ENCODE peak calls at places on chromosomes 1 and 21, in six cellular contexts. One of them, this sample, is unnamed.

GRCh38 chr1:113835686-113836290 is 23.5 kb upstream of the RSBN1 start:
- DNase-seq in tibial nerve: peak; percentile 27
- DNase-seq in esophagus squamous epithelium: no peak
- DNase-seq in right lobe of liver: no peak
- DNase-seq in ovary: no peak
- DNase-seq in cardiac muscle cell: peak; percentile 75
- DNase-seq in this sample: no peak

GRCh38 chr1:3009556-3009955 is 11.7 kb upstream of the ACTRT2 start:
- DNase-seq in tibial nerve: no peak
- DNase-seq in esophagus squamous epithelium: no peak
- DNase-seq in right lobe of liver: no peak
- DNase-seq in ovary: no peak
- DNase-seq in cardiac muscle cell: no peak
- DNase-seq in this sample: no peak

GRCh38 chr1:14724697-14725096 is 126.2 kb downstream of the KAZN start:
- DNase-seq in tibial nerve: no peak
- DNase-seq in esophagus squamous epithelium: no peak
- DNase-seq in right lobe of liver: no peak
- DNase-seq in ovary: no peak
- DNase-seq in cardiac muscle cell: no peak
- DNase-seq in this sample: no peak

GRCh38 chr21:33402011-33402979 is 918 bp upstream of the IFNGR2 start:
- DNase-seq in tibial nerve: peak; percentile 69
- DNase-seq in esophagus squamous epithelium: no peak
- DNase-seq in right lobe of liver: peak; percentile 68
- DNase-seq in ovary: peak; percentile 58
- DNase-seq in cardiac muscle cell: peak; percentile 89
- DNase-seq in this sample: peak; percentile 87

GRCh38 chr1:165911609-165912281 is 84.3 kb downstream of the UCK2 start:
- DNase-seq in tibial nerve: no peak
- DNase-seq in esophagus squamous epithelium: no peak
- DNase-seq in right lobe of liver: peak; percentile 33
- DNase-seq in ovary: no peak
- DNase-seq in cardiac muscle cell: no peak
- DNase-seq in this sample: no peak

GRCh38 chr1:205263580-205264190 is 35.9 kb downstream of the TMCC2 start:
- DNase-seq in tibial nerve: no peak
- DNase-seq in esophagus squamous epithelium: no peak
- DNase-seq in right lobe of liver: no peak
- DNase-seq in ovary: no peak
- DNase-seq in cardiac muscle cell: peak; percentile 71
- DNase-seq in this sample: no peak

GRCh38 chr1:28437924-28438699 is 67.7 kb upstream of the RCC1 start:
- DNase-seq in tibial nerve: peak; percentile 61
- DNase-seq in esophagus squamous epithelium: peak; percentile 21
- DNase-seq in right lobe of liver: peak; percentile 87
- DNase-seq in ovary: peak; percentile 41
- DNase-seq in cardiac muscle cell: peak; percentile 97
- DNase-seq in this sample: peak; percentile 85

GRCh38 chr1:193486671-193487229 is 300.3 kb upstream of the B3GALT2 start:
- DNase-seq in tibial nerve: no peak
- DNase-seq in esophagus squamous epithelium: no peak
- DNase-seq in right lobe of liver: no peak
- DNase-seq in ovary: no peak
- DNase-seq in cardiac muscle cell: peak; percentile 51
- DNase-seq in this sample: no peak

GRCh38 chr1:20380616-20381035 is 90.0 kb downstream of the VWA5B1 start:
- DNase-seq in tibial nerve: no peak
- DNase-seq in esophagus squamous epithelium: no peak
- DNase-seq in right lobe of liver: no peak
- DNase-seq in ovary: no peak
- DNase-seq in cardiac muscle cell: peak; percentile 64
- DNase-seq in this sample: no peak

GRCh38 chr1:58155418-58156123 is 391.0 kb downstream of the OMA1 start:
- DNase-seq in tibial nerve: no peak
- DNase-seq in esophagus squamous epithelium: no peak
- DNase-seq in right lobe of liver: peak; percentile 51
- DNase-seq in ovary: no peak
- DNase-seq in cardiac muscle cell: peak; percentile 11
- DNase-seq in this sample: no peak

GRCh38 chr1:240539700-240540414 is 72.1 kb downstream of the GREM2 start:
- DNase-seq in tibial nerve: no peak
- DNase-seq in esophagus squamous epithelium: no peak
- DNase-seq in right lobe of liver: no peak
- DNase-seq in ovary: no peak
- DNase-seq in cardiac muscle cell: no peak
- DNase-seq in this sample: no peak

GRCh38 chr1:225318706-225319575 is 108.9 kb downstream of the LBR start:
- DNase-seq in tibial nerve: peak; percentile 41
- DNase-seq in esophagus squamous epithelium: no peak
- DNase-seq in right lobe of liver: peak; percentile 65
- DNase-seq in ovary: no peak
- DNase-seq in cardiac muscle cell: peak; percentile 65
- DNase-seq in this sample: no peak

GRCh38 chr1:3903141-3904005 is 3.3 kb upstream of the C1orf174 start:
- DNase-seq in tibial nerve: no peak
- DNase-seq in esophagus squamous epithelium: no peak
- DNase-seq in right lobe of liver: peak; percentile 87
- DNase-seq in ovary: no peak
- DNase-seq in cardiac muscle cell: no peak
- DNase-seq in this sample: peak; percentile 62

GRCh38 chr1:58928514-58928913 is 144.7 kb upstream of the JUN start:
- DNase-seq in tibial nerve: no peak
- DNase-seq in esophagus squamous epithelium: no peak
- DNase-seq in right lobe of liver: no peak
- DNase-seq in ovary: no peak
- DNase-seq in cardiac muscle cell: no peak
- DNase-seq in this sample: no peak

GRCh38 chr1:167803358-167804217 is 81.8 kb downstream of the MPZL1 start:
- DNase-seq in tibial nerve: peak; percentile 95
- DNase-seq in esophagus squamous epithelium: peak; percentile 75
- DNase-seq in right lobe of liver: peak; percentile 91
- DNase-seq in ovary: peak; percentile 92
- DNase-seq in cardiac muscle cell: peak; percentile 97
- DNase-seq in this sample: peak; percentile 94

GRCh38 chr1:54574158-54574778 is 26.2 kb downstream of the ACOT11 start:
- DNase-seq in tibial nerve: no peak
- DNase-seq in esophagus squamous epithelium: no peak
- DNase-seq in right lobe of liver: no peak
- DNase-seq in ovary: no peak
- DNase-seq in cardiac muscle cell: no peak
- DNase-seq in this sample: no peak

GRCh38 chr1:2495026-2495425 is 18.9 kb downstream of the PLCH2 start:
- DNase-seq in tibial nerve: no peak
- DNase-seq in esophagus squamous epithelium: no peak
- DNase-seq in right lobe of liver: no peak
- DNase-seq in ovary: no peak
- DNase-seq in cardiac muscle cell: no peak
- DNase-seq in this sample: no peak

GRCh38 chr1:235597867-235598553 is 51.6 kb downstream of the GNG4 start:
- DNase-seq in tibial nerve: no peak
- DNase-seq in esophagus squamous epithelium: no peak
- DNase-seq in right lobe of liver: no peak
- DNase-seq in ovary: no peak
- DNase-seq in cardiac muscle cell: peak; percentile 68
- DNase-seq in this sample: no peak

GRCh38 chr1:24384251-24385090 is 29.1 kb downstream of the STPG1 start:
- DNase-seq in tibial nerve: no peak
- DNase-seq in esophagus squamous epithelium: no peak
- DNase-seq in right lobe of liver: peak; percentile 45
- DNase-seq in ovary: no peak
- DNase-seq in cardiac muscle cell: peak; percentile 37
- DNase-seq in this sample: no peak

GRCh38 chr1:234908571-234908970 is 220.1 kb downstream of the TOMM20 start:
- DNase-seq in tibial nerve: no peak
- DNase-seq in esophagus squamous epithelium: no peak
- DNase-seq in right lobe of liver: no peak
- DNase-seq in ovary: no peak
- DNase-seq in cardiac muscle cell: no peak
- DNase-seq in this sample: no peak

GRCh38 chr1:56120021-56120420 is 459.3 kb downstream of the PLPP3 start:
- DNase-seq in tibial nerve: no peak
- DNase-seq in esophagus squamous epithelium: no peak
- DNase-seq in right lobe of liver: no peak
- DNase-seq in ovary: no peak
- DNase-seq in cardiac muscle cell: no peak
- DNase-seq in this sample: no peak

GRCh38 chr21:41367598-41368360 is 6.0 kb downstream of the MX2 start:
- DNase-seq in tibial nerve: no peak
- DNase-seq in esophagus squamous epithelium: peak; percentile 6
- DNase-seq in right lobe of liver: no peak
- DNase-seq in ovary: no peak
- DNase-seq in cardiac muscle cell: peak; percentile 29
- DNase-seq in this sample: no peak

GRCh38 chr1:196136396-196136795 is 471.8 kb downstream of the KCNT2 start:
- DNase-seq in tibial nerve: no peak
- DNase-seq in esophagus squamous epithelium: no peak
- DNase-seq in right lobe of liver: no peak
- DNase-seq in ovary: no peak
- DNase-seq in cardiac muscle cell: no peak
- DNase-seq in this sample: no peak

GRCh38 chr1:21781971-21782867 is 730 bp downstream of the USP48 start:
- DNase-seq in tibial nerve: peak; percentile 41
- DNase-seq in esophagus squamous epithelium: no peak
- DNase-seq in right lobe of liver: peak; percentile 70
- DNase-seq in ovary: no peak
- DNase-seq in cardiac muscle cell: peak; percentile 70
- DNase-seq in this sample: peak; percentile 40

GRCh38 chr1:52707927-52708655 is 9.9 kb upstream of the COA7 start:
- DNase-seq in tibial nerve: no peak
- DNase-seq in esophagus squamous epithelium: no peak
- DNase-seq in right lobe of liver: no peak
- DNase-seq in ovary: no peak
- DNase-seq in cardiac muscle cell: peak; percentile 91
- DNase-seq in this sample: peak; percentile 76

GRCh38 chr1:26317612-26318337 is at the start of gene CD52:
- DNase-seq in tibial nerve: no peak
- DNase-seq in esophagus squamous epithelium: no peak
- DNase-seq in right lobe of liver: no peak
- DNase-seq in ovary: no peak
- DNase-seq in cardiac muscle cell: no peak
- DNase-seq in this sample: no peak

GRCh38 chr1:215635827-215636226 is 68.7 kb downstream of the KCTD3 start:
- DNase-seq in tibial nerve: no peak
- DNase-seq in esophagus squamous epithelium: no peak
- DNase-seq in right lobe of liver: peak; percentile 62
- DNase-seq in ovary: no peak
- DNase-seq in cardiac muscle cell: no peak
- DNase-seq in this sample: no peak

GRCh38 chr1:171798311-171798710 is 16.9 kb downstream of the METTL13 start:
- DNase-seq in tibial nerve: no peak
- DNase-seq in esophagus squamous epithelium: no peak
- DNase-seq in right lobe of liver: no peak
- DNase-seq in ovary: no peak
- DNase-seq in cardiac muscle cell: no peak
- DNase-seq in this sample: no peak

GRCh38 chr21:42495765-42496119 is 282 bp downstream of the RSPH1 start:
- DNase-seq in tibial nerve: peak; percentile 21
- DNase-seq in esophagus squamous epithelium: no peak
- DNase-seq in right lobe of liver: no peak
- DNase-seq in ovary: no peak
- DNase-seq in cardiac muscle cell: peak; percentile 30
- DNase-seq in this sample: no peak

GRCh38 chr1:193514397-193514796 is 328.0 kb upstream of the B3GALT2 start:
- DNase-seq in tibial nerve: no peak
- DNase-seq in esophagus squamous epithelium: no peak
- DNase-seq in right lobe of liver: no peak
- DNase-seq in ovary: no peak
- DNase-seq in cardiac muscle cell: no peak
- DNase-seq in this sample: no peak

GRCh38 chr21:23725576-23725975 is 1881.7 kb downstream of the MRPL39 start:
- DNase-seq in tibial nerve: no peak
- DNase-seq in esophagus squamous epithelium: no peak
- DNase-seq in right lobe of liver: no peak
- DNase-seq in ovary: no peak
- DNase-seq in cardiac muscle cell: no peak
- DNase-seq in this sample: no peak
- TF ChIP-seq CTCF in tibial nerve: no peak
- TF ChIP-seq CTCF in esophagus squamous epithelium: no peak
- TF ChIP-seq CTCF in right lobe of liver: no peak
- TF ChIP-seq CTCF in ovary: no peak
- TF ChIP-seq CTCF in cardiac muscle cell: no peak
- TF ChIP-seq CTCF in this sample: no peak

GRCh38 chr1:22855668-22856606 is 116.7 kb downstream of the LACTBL1 start:
- DNase-seq in tibial nerve: no peak
- DNase-seq in esophagus squamous epithelium: no peak
- DNase-seq in right lobe of liver: no peak
- DNase-seq in ovary: no peak
- DNase-seq in cardiac muscle cell: no peak
- DNase-seq in this sample: no peak
- H3K27me3 ChIP-seq in tibial nerve: no peaks in the 10 kb centered on the region
- H3K27me3 ChIP-seq in esophagus squamous epithelium: no peaks in the 10 kb centered on the region
- H3K27me3 ChIP-seq in right lobe of liver: no peaks in the 10 kb centered on the region
- H3K27me3 ChIP-seq in ovary: no peaks in the 10 kb centered on the region
- H3K27me3 ChIP-seq in cardiac muscle cell: no peaks in the 10 kb centered on the region
- H3K27me3 ChIP-seq in this sample: no peaks in the 10 kb centered on the region

GRCh38 chr1:6959491-6959890 is 174.2 kb downstream of the CAMTA1 start:
- DNase-seq in tibial nerve: no peak
- DNase-seq in esophagus squamous epithelium: no peak
- DNase-seq in right lobe of liver: no peak
- DNase-seq in ovary: no peak
- DNase-seq in cardiac muscle cell: no peak
- DNase-seq in this sample: no peak
- TF ChIP-seq CTCF in tibial nerve: no peak
- TF ChIP-seq CTCF in esophagus squamous epithelium: no peak
- TF ChIP-seq CTCF in right lobe of liver: no peak
- TF ChIP-seq CTCF in ovary: no peak
- TF ChIP-seq CTCF in cardiac muscle cell: no peak
- TF ChIP-seq CTCF in this sample: no peak

DNA sequence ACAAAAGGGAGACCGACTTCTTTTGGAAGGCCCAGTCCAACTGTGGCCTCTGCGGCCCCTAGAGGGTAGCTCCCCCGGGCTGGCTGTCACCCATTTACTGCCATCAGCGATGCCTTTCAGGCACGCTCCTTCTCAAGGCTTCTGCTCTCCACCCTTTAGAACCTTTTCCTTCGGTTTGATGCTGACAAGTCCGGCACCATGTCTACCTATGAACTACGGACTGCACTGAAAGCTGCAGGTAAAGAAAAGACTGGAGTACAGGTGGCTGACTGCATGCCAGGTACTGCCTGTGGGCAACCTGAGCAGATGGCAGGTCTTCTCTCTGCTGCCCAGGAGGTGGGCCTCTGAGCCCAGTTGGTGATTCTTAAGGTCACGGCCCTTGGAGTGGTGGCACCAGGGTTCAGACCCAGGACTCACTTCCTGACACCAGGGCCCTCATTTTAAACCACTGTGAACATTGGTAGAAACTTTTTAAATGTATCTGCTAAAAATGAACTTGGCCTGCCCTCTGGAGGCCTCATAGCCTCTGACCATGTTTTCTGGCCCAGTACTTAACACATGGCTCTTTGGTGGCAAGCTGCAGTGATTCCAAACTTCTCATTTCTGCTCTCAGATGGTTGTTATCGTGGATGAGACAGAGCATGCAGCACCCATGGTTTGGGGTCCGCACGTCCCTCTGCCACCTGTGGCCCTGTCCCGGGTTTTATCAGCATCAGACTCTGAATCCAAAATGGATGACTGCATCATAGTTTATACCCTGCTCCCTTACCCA is 45.7 kb downstream of the CAPN9 start:
- DNase-seq in tibial nerve: no peak
- DNase-seq in esophagus squamous epithelium: no peak
- DNase-seq in right lobe of liver: no peak
- DNase-seq in ovary: no peak
- DNase-seq in cardiac muscle cell: peak; percentile 46
- DNase-seq in this sample: no peak
- H3K27me3 ChIP-seq in tibial nerve: no peaks in the 10 kb centered on the region
- H3K27me3 ChIP-seq in esophagus squamous epithelium: no peaks in the 10 kb centered on the region
- H3K27me3 ChIP-seq in right lobe of liver: no peaks in the 10 kb centered on the region
- H3K27me3 ChIP-seq in ovary: no peaks in the 10 kb centered on the region
- H3K27me3 ChIP-seq in cardiac muscle cell: peaks cover 10% of the 10 kb centered on the region
- H3K27me3 ChIP-seq in this sample: no peaks in the 10 kb centered on the region

This sample was measured in upper lobe of right lung.